ENCODE peak calls at places on chromosomes 16 and 17, in five cellular contexts. E, Q, O, X and C are unnamed samples.

GRCh38 chr17:72587773-72588511 is 467.1 kb downstream of the SOX9 start:
- DNase-seq in E (no peak), Q (no peak), O (no peak), X (no peak), C (no peak)

GRCh38 chr17:2030779-2031163 is 818 bp downstream of the DPH1 start:
- DNase-seq in E (no peak), Q (no peak), O (no peak), X (no peak), C (no peak)

GRCh38 chr16:29862383-29862883 is 593 bp downstream of the CDIPT start:
- DNase-seq in E (peak; percentile 45), Q (peak; percentile 21), O (peak; percentile 56), X (no peak), C (peak; percentile 72)

GRCh38 chr16:26269663-26270062 is 577.9 kb downstream of the HS3ST4 start:
- DNase-seq in E (no peak), Q (no peak), O (no peak), X (no peak), C (no peak)

GRCh38 chr16:87169509-87169985 is 147.6 kb downstream of the C16orf95 start:
- DNase-seq in E (no peak), Q (no peak), O (no peak), X (no peak), C (peak; percentile 75)

GRCh38 chr17:28948873-28949184 is 2.5 kb downstream of the PHF12 start:
- DNase-seq in E (peak; percentile 73), Q (no peak), O (no peak), X (no peak), C (no peak)

GRCh38 chr17:38604479-38605229 is 1.1 kb downstream of the SRCIN1 start:
- DNase-seq in E (peak; percentile 82), Q (no peak), O (no peak), X (no peak), C (peak; percentile 81)

GRCh38 chr17:7313890-7314718 is 1.1 kb downstream of the GPS2 start:
- DNase-seq in E (no peak), Q (no peak), O (peak; percentile 73), X (no peak), C (no peak)

GRCh38 chr16:89193021-89193575 is 7.2 kb downstream of the SLC22A31 start:
- DNase-seq in E (peak; percentile 94), Q (no peak), O (peak; percentile 57), X (peak; percentile 38), C (peak; percentile 52)

GRCh38 chr17:41972571-41973411 is 6.2 kb downstream of the CNP start:
- DNase-seq in E (no peak), Q (no peak), O (no peak), X (no peak), C (peak; percentile 52)

GRCh38 chr17:45384047-45384799 is 48.4 kb downstream of the ARHGAP27 start:
- DNase-seq in E (no peak), Q (no peak), O (no peak), X (no peak), C (no peak)

GRCh38 chr17:69763503-69763902 is 311.5 kb upstream of the KCNJ16 start:
- DNase-seq in E (no peak), Q (no peak), O (peak; percentile 40), X (no peak), C (peak; percentile 19)

GRCh38 chr17:62998665-62999393 is 32.8 kb downstream of the TANC2 start:
- DNase-seq in E (no peak), Q (no peak), O (peak; percentile 13), X (no peak), C (no peak)

GRCh38 chr16:53893731-53894435 is 189.9 kb downstream of the FTO start:
- DNase-seq in E (no peak), Q (no peak), O (peak; percentile 86), X (no peak), C (no peak)

GRCh38 chr17:18921912-18922451 is 30.0 kb upstream of the SLC5A10 start:
- DNase-seq in E (no peak), Q (no peak), O (no peak), X (no peak), C (no peak)

GRCh38 chr17:17141860-17142552 is 64.1 kb downstream of the PLD6 start:
- DNase-seq in E (peak; percentile 79), Q (peak; percentile 75), O (peak; percentile 47), X (peak; percentile 23), C (peak; percentile 59)

GRCh38 chr16:440627-441026 is 15.2 kb downstream of the RAB11FIP3 start:
- DNase-seq in E (no peak), Q (no peak), O (no peak), X (no peak), C (no peak)

GRCh38 chr17:73396429-73397277 is 84.9 kb upstream of the CDC42EP4 start:
- DNase-seq in E (no peak), Q (no peak), O (no peak), X (no peak), C (peak; percentile 43)

GRCh38 chr16:73171380-73171779 is 123.5 kb upstream of the ZFHX3 start:
- DNase-seq in E (no peak), Q (no peak), O (no peak), X (no peak), C (no peak)

GRCh38 chr16:72092832-72093447 is 480 bp downstream of the TXNL4B start:
- DNase-seq in E (peak; percentile 45), Q (no peak), O (peak; percentile 84), X (no peak), C (peak; percentile 66)

GRCh38 chr17:31433091-31433790 is 41.8 kb downstream of the RAB11FIP4 start:
- DNase-seq in E (no peak), Q (no peak), O (no peak), X (no peak), C (no peak)

GRCh38 chr17:49162866-49163265 is 30.3 kb downstream of the B4GALNT2 start:
- DNase-seq in E (no peak), Q (no peak), O (no peak), X (no peak), C (no peak)

GRCh38 chr17:5446786-5447185 is 7.8 kb upstream of the C1QBP start:
- DNase-seq in E (no peak), Q (peak; percentile 67), O (no peak), X (no peak), C (no peak)

GRCh38 chr16:31458073-31458834 is 1.0 kb upstream of the ARMC5 start:
- DNase-seq in E (peak; percentile 71), Q (no peak), O (peak; percentile 57), X (peak; percentile 48), C (peak; percentile 76)

GRCh38 chr16:8905168-8905762 is 23.1 kb downstream of the LITAFD start:
- DNase-seq in E (peak; percentile 57), Q (no peak), O (peak; percentile 42), X (no peak), C (peak; percentile 51)

GRCh38 chr16:53061701-53062159 is 6.9 kb downstream of the CHD9 start:
- DNase-seq in E (no peak), Q (no peak), O (no peak), X (no peak), C (no peak)

GRCh38 chr16:10754941-10755340 is 11.3 kb downstream of the NUBP1 start:
- DNase-seq in E (no peak), Q (no peak), O (peak; percentile 82), X (no peak), C (no peak)

GRCh38 chr17:77394540-77395295 is 253.9 kb downstream of the SEC14L1 start:
- DNase-seq in E (peak; percentile 55), Q (no peak), O (no peak), X (no peak), C (peak; percentile 57)

GRCh38 chr17:72151565-72152391 is 31.0 kb downstream of the SOX9 start:
- DNase-seq in E (peak; percentile 62), Q (peak; percentile 57), O (peak; percentile 91), X (no peak), C (no peak)

GRCh38 chr16:56408379-56409098 is 16.8 kb downstream of the AMFR start:
- DNase-seq in E (no peak), Q (no peak), O (no peak), X (no peak), C (no peak)

GRCh38 chr17:45224671-45225050 is 3.0 kb downstream of the FMNL1 start:
- DNase-seq in E (no peak), Q (no peak), O (no peak), X (no peak), C (no peak)

GRCh38 chr17:79114455-79115301 is 40.1 kb downstream of the ENGASE start:
- DNase-seq in E (no peak), Q (no peak), O (no peak), X (no peak), C (peak; percentile 91)

GRCh38 chr17:63571632-63572310 is 21.5 kb downstream of the DCAF7 start:
- DNase-seq in E (no peak), Q (no peak), O (peak; percentile 88), X (no peak), C (no peak)

GRCh38 chr16:48123104-48123788 is 32.5 kb downstream of the ABCC12 start:
- DNase-seq in E (no peak), Q (peak; percentile 16), O (peak; percentile 100), X (peak; percentile 41), C (no peak)